ENCODE peak calls at places on chromosomes 3 and 15, in five cellular contexts. A is HEK293T, O is NCI-H2171 treated with DMSO at 0.1 percent for 48 hours, U is Calu3, V is AG09319. H is an unnamed sample.

GRCh38 chr15:53197426-53197839 is 407.3 kb upstream of the ONECUT1 start:
- DNase-seq in U (peak; percentile 78), V (no peak), O (peak; percentile 54), A (peak; percentile 57), H (peak; percentile 75)

GRCh38 chr15:94086360-94086759 is 145.0 kb upstream of the MCTP2 start:
- DNase-seq in O (no peak), A (no peak), V (peak; percentile 24), U (no peak), H (no peak)

GRCh38 chr15:58535337-58535736 is 103.5 kb downstream of the LIPC start:
- DNase-seq in A (no peak), V (no peak), U (no peak), O (no peak), H (peak; percentile 50)

GRCh38 chr3:135325096-135325495 is 530.0 kb downstream of the EPHB1 start:
- DNase-seq in O (peak; percentile 56), V (no peak), A (no peak), U (no peak), H (no peak)

GRCh38 chr15:29143909-29144308 is 125.7 kb downstream of the NSMCE3 start:
- DNase-seq in U (no peak), O (no peak), A (no peak), V (no peak), H (no peak)

GRCh38 chr3:192571197-192571791 is 156.0 kb downstream of the FGF12 start:
- DNase-seq in O (peak; percentile 69), V (no peak), A (peak; percentile 30), U (no peak), H (no peak)

GRCh38 chr3:120907659-120908029 is 361 bp upstream of the STXBP5L start:
- DNase-seq in U (no peak), O (peak; percentile 100), A (no peak), V (no peak), H (no peak)

GRCh38 chr3:8536106-8537052 is 34.8 kb downstream of the LMCD1 start:
- DNase-seq in A (no peak), V (no peak), O (no peak), U (no peak), H (no peak)

GRCh38 chr3:32910954-32911353 is 40.5 kb upstream of the CCR4 start:
- DNase-seq in O (no peak), V (peak; percentile 18), A (no peak), U (no peak), H (no peak)

GRCh38 chr3:163306405-163306804 is 1771.9 kb downstream of the SI start:
- DNase-seq in V (no peak), A (no peak), O (no peak), U (no peak), H (no peak)

GRCh38 chr3:112136959-112137693 is 4.1 kb upstream of the GCSAM start:
- DNase-seq in A (peak; percentile 61), V (no peak), O (peak; percentile 78), U (peak; percentile 26), H (peak; percentile 26)

GRCh38 chr3:31219131-31219843 is 313.4 kb upstream of the STT3B start:
- DNase-seq in U (no peak), V (no peak), A (no peak), O (no peak), H (no peak)